ENCODE peak calls at places on chromosomes 2 and 18, in ten cellular contexts. K is NCI-H1092; I is caudate nucleus; H is Right ventricle myocardium superior; V is iPS DF 6.9; C is stimulated activated CD4-positive, alpha-beta T cell treated with anti-CD3 and anti-CD28 coated beads, Interleukin-12 subunit alpha, Interleukin-12 subunit beta, amount 100 ng/mL, for 48 hours; L is GM18507; F is stimulated activated CD8-positive, alpha-beta memory T cell treated with anti-CD3 and anti-CD28 coated beads, Interleukin-2, amount 100 ng/mL, for 48 hours; T is effector CD4-positive, alpha-beta T cell; Y is NCI-H1105. J is an unnamed sample.

GRCh38 chr2:209687261-209687660 is 84.4 kb upstream of the UNC80 start:
- DNase-seq in T (no peak), V (no peak), C (no peak), I (no peak), F (no peak), H (no peak), Y (no peak), L (no peak), K (no peak), J (no peak)

GRCh38 chr2:231397011-231397927 is 1.8 kb downstream of the B3GNT7 start:
- DNase-seq in L (no peak), K (no peak), F (no peak), V (no peak), H (peak), I (no peak), Y (no peak), C (no peak), T (no peak), J (no peak)

GRCh38 chr2:61993422-61994024 is 88.0 kb downstream of the COMMD1 start:
- DNase-seq in K (no peak), I (no peak), L (no peak), V (no peak), C (no peak), F (no peak), H (no peak), Y (no peak), T (peak), J (no peak)

GRCh38 chr2:207896525-207897295 is 127.0 kb upstream of the FZD5 start:
- DNase-seq in L (no peak), I (no peak), Y (no peak), C (no peak), K (no peak), H (no peak), T (no peak), V (peak), F (no peak), J (no peak)

GRCh38 chr2:127884436-127884835 is 1.3 kb downstream of the AMMECR1L start:
- DNase-seq in I (no peak), Y (no peak), F (no peak), K (no peak), C (no peak), H (no peak), V (no peak), L (no peak), T (no peak), J (no peak)

GRCh38 chr2:139296672-139297209 is 516.6 kb upstream of the NXPH2 start:
- DNase-seq in C (no peak), K (no peak), Y (no peak), F (no peak), H (no peak), T (no peak), I (no peak), V (no peak), L (no peak), J (no peak)

GRCh38 chr2:112644933-112645395 is 775 bp upstream of the SLC20A1 start:
- DNase-seq in L (no peak), F (no peak), V (no peak), K (no peak), H (no peak), Y (no peak), C (no peak), I (no peak), T (no peak), J (no peak)

GRCh38 chr2:43276517-43276931 is 50.1 kb upstream of the ZFP36L2 start:
- DNase-seq in T (no peak), F (no peak), K (no peak), Y (no peak), V (no peak), L (no peak), I (no peak), H (no peak), C (no peak), J (no peak)

GRCh38 chr18:57210711-57211411 is 64.0 kb downstream of the BOD1L2 start:
- DNase-seq in L (no peak), V (no peak), F (no peak), C (no peak), Y (no peak), H (no peak), K (no peak), I (no peak), T (no peak), J (no peak)

GRCh38 chr18:13570856-13571495 is 155.4 kb downstream of the FAM210A start:
- DNase-seq in I (no peak), T (no peak), Y (no peak), K (no peak), F (no peak), V (no peak), C (no peak), H (no peak), L (no peak), J (no peak)

GRCh38 chr2:212409560-212409959 is 129.0 kb downstream of the ERBB4 start:
- DNase-seq in Y (no peak), I (no peak), C (no peak), V (no peak), T (no peak), K (no peak), F (no peak), L (no peak), H (no peak), J (no peak)

GRCh38 chr18:49277395-49278036 is 182.9 kb downstream of the DYM start:
- DNase-seq in C (no peak), H (no peak), K (no peak), I (no peak), F (no peak), T (no peak), Y (no peak), V (no peak), L (no peak), J (no peak)

GRCh38 chr2:161952722-161953322 is 121.2 kb downstream of the DPP4 start:
- DNase-seq in Y (no peak), L (no peak), V (no peak), H (no peak), K (no peak), I (no peak), T (no peak), F (no peak), C (no peak), J (no peak)

GRCh38 chr2:149906871-149907270 is 319.3 kb upstream of the MMADHC start:
- DNase-seq in C (no peak), T (no peak), Y (no peak), K (no peak), L (no peak), I (no peak), H (no peak), V (no peak), F (no peak), J (no peak)

GRCh38 chr18:58412844-58413666 is 215.8 kb downstream of the ALPK2 start:
- DNase-seq in T (no peak), F (no peak), I (no peak), H (no peak), C (no peak), K (no peak), Y (no peak), V (no peak), L (no peak), J (no peak)

GRCh38 chr2:72943540-72944395 is 26.4 kb downstream of the EMX1 start:
- DNase-seq in T (no peak), Y (no peak), C (no peak), L (no peak), I (no peak), H (no peak), K (no peak), F (no peak), V (no peak), J (no peak)

GRCh38 chr18:74273394-74273793 is 18.4 kb downstream of the CYB5A start:
- DNase-seq in C (no peak), L (no peak), F (no peak), V (no peak), Y (no peak), K (no peak), T (no peak), I (no peak), H (no peak), J (no peak)

GRCh38 chr2:204251977-204252376 is 293.3 kb upstream of the PARD3B start:
- DNase-seq in V (no peak), F (no peak), K (no peak), C (no peak), H (no peak), I (no peak), L (no peak), T (no peak), Y (no peak), J (no peak)

GRCh38 chr2:11559786-11560155 is 25.9 kb downstream of the GREB1 start:
- DNase-seq in F (no peak), Y (no peak), I (no peak), H (no peak), V (no peak), C (no peak), T (no peak), K (no peak), L (no peak), J (no peak)

GRCh38 chr18:33440384-33441043 is at the start of gene CCDC178:
- DNase-seq in Y (peak), T (no peak), K (peak), L (no peak), H (peak), I (no peak), V (peak), C (no peak), F (no peak), J (no peak)

GRCh38 chr2:116095636-116096035 is 1653.2 kb downstream of the DPP10 start:
- DNase-seq in I (no peak), F (no peak), K (no peak), T (no peak), C (no peak), H (no peak), V (no peak), L (no peak), Y (no peak), J (no peak)

GRCh38 chr2:86211033-86211795 is 12.0 kb downstream of the MRPL35 start:
- DNase-seq in I (no peak), V (no peak), H (no peak), C (no peak), Y (no peak), F (no peak), K (no peak), L (no peak), T (no peak), J (no peak)

GRCh38 chr2:148560501-148560900 is 84.0 kb upstream of the EPC2 start:
- DNase-seq in K (no peak), F (no peak), I (no peak), V (no peak), T (no peak), C (no peak), Y (no peak), H (no peak), L (no peak), J (no peak)

GRCh38 chr2:19505199-19506136 is 147.0 kb upstream of the OSR1 start:
- DNase-seq in V (no peak), L (no peak), T (no peak), I (no peak), F (no peak), K (no peak), H (no peak), Y (no peak), C (no peak), J (no peak)

GRCh38 chr18:10271481-10271880 is 183.0 kb upstream of the APCDD1 start:
- DNase-seq in F (no peak), Y (no peak), C (no peak), K (no peak), T (no peak), V (no peak), I (no peak), H (no peak), L (no peak), J (no peak)

GRCh38 chr2:150127995-150128394 is 359.5 kb downstream of the RND3 start:
- DNase-seq in F (no peak), T (no peak), K (no peak), Y (no peak), V (no peak), I (no peak), H (no peak), L (no peak), C (no peak), J (no peak)

GRCh38 chr2:47025969-47026610 is 110.5 kb upstream of the MCFD2 start:
- DNase-seq in H (no peak), T (no peak), C (no peak), V (no peak), F (no peak), K (no peak), I (no peak), L (no peak), Y (no peak), J (no peak)

GRCh38 chr18:34544930-34545329 is 165.2 kb upstream of the DTNA start:
- DNase-seq in L (no peak), I (no peak), H (no peak), C (no peak), F (no peak), Y (peak), T (no peak), V (no peak), K (peak), J (no peak)

GRCh38 chr2:216808805-216809425 is 50.9 kb downstream of the TNP1 start:
- DNase-seq in F (no peak), K (no peak), C (no peak), Y (no peak), T (no peak), L (no peak), H (no peak), V (no peak), I (no peak), J (no peak)

GRCh38 chr2:55620123-55620779 is 2.8 kb upstream of the PPP4R3B start:
- DNase-seq in F (no peak), L (no peak), K (no peak), I (no peak), V (no peak), T (no peak), C (no peak), H (no peak), Y (no peak), J (no peak)

GRCh38 chr2:113980946-113981345 is 91.1 kb downstream of the ACTR3 start:
- DNase-seq in I (no peak), H (peak), F (no peak), C (no peak), L (no peak), K (no peak), Y (no peak), V (no peak), T (no peak), J (no peak)

GRCh38 chr18:37852464-37852863 is 286.9 kb upstream of the CELF4 start:
- DNase-seq in V (no peak), L (no peak), F (no peak), C (no peak), Y (no peak), H (no peak), T (no peak), K (no peak), I (no peak), J (no peak)

GRCh38 chr2:46163804-46164569 is 133.2 kb upstream of the EPAS1 start:
- DNase-seq in I (no peak), L (no peak), H (no peak), T (no peak), Y (no peak), K (no peak), F (no peak), V (no peak), C (no peak), J (no peak)

GRCh38 chr2:179031731-179032408 is 18.1 kb downstream of the CCDC141 start:
- DNase-seq in H (no peak), F (no peak), K (no peak), C (no peak), Y (no peak), I (no peak), L (no peak), V (no peak), T (no peak), J (no peak)

GRCh38 chr2:111663471-111663951 is 220.5 kb downstream of the ANAPC1 start:
- DNase-seq in V (no peak), L (no peak), I (no peak), K (no peak), C (no peak), H (no peak), Y (no peak), T (no peak), F (no peak), J (no peak)

GRCh38 chr2:24680196-24680595 is 113.0 kb downstream of the PTRHD1 start:
- DNase-seq in H (no peak), V (no peak), I (no peak), T (no peak), Y (no peak), C (no peak), K (no peak), L (no peak), F (no peak), J (no peak)

GRCh38 chr18:74023220-74023619 is 124.4 kb downstream of the FBXO15 start:
- DNase-seq in V (no peak), Y (no peak), F (no peak), I (no peak), K (no peak), L (no peak), C (no peak), H (no peak), T (no peak), J (no peak)

J was measured in GM12892.